ENCODE peak calls at places on chromosome 16, in six cellular contexts. W, D, C, V, P and O are unnamed samples.

GRCh38 chr16:11742041-11742535 is 569 bp downstream of the TXNDC11 start:
- DNase-seq in V (peak; percentile 57), C (peak; percentile 15), P (peak; percentile 50), D (no peak), W (no peak), O (no peak)

GRCh38 chr16:30893082-30893743 is 664 bp downstream of the BCL7C start:
- DNase-seq in C (no peak), V (no peak), P (no peak), D (no peak), W (no peak), O (no peak)

GRCh38 chr16:26605872-26606271 is 460.9 kb upstream of the C16orf82 start:
- DNase-seq in D (no peak), P (no peak), W (no peak), V (no peak), C (no peak), O (no peak)

GRCh38 chr16:73019456-73020362 is 28.2 kb downstream of the ZFHX3 start:
- DNase-seq in C (peak; percentile 90), D (peak; percentile 97), P (peak; percentile 56), W (peak; percentile 49), V (no peak), O (peak; percentile 82)

GRCh38 chr16:31138621-31139578 is 3.4 kb upstream of the PRSS8 start:
- DNase-seq in P (peak; percentile 71), V (peak; percentile 89), D (peak; percentile 43), C (peak; percentile 77), W (no peak), O (peak; percentile 4)

GRCh38 chr16:27475561-27475960 is 73.6 kb downstream of the IL21R start:
- DNase-seq in D (peak; percentile 89), V (no peak), C (peak; percentile 95), P (no peak), W (peak; percentile 66), O (peak; percentile 57)

GRCh38 chr16:75052481-75053211 is 53.8 kb downstream of the ZNRF1 start:
- DNase-seq in C (no peak), W (no peak), P (no peak), D (no peak), V (peak; percentile 72), O (no peak)

GRCh38 chr16:24138024-24138423 is 118.1 kb upstream of the CACNG3 start:
- DNase-seq in V (peak; percentile 84), D (no peak), P (no peak), W (no peak), C (no peak), O (no peak)

GRCh38 chr16:71358464-71359031 is at the start of gene CALB2:
- DNase-seq in W (no peak), V (peak; percentile 68), P (peak; percentile 62), C (peak; percentile 28), D (peak; percentile 24), O (no peak)

GRCh38 chr16:50671644-50672260 is 9.4 kb downstream of the SNX20 start:
- DNase-seq in C (no peak), P (no peak), V (peak; percentile 62), W (no peak), D (peak; percentile 47), O (no peak)

GRCh38 chr16:85168732-85169256 is 56.5 kb upstream of the CIBAR2 start:
- DNase-seq in W (no peak), D (no peak), V (peak; percentile 61), C (peak; percentile 63), P (peak; percentile 82), O (no peak)

GRCh38 chr16:49354991-49355390 is 18.6 kb upstream of the C16orf78 start:
- DNase-seq in C (no peak), V (no peak), P (no peak), W (no peak), D (no peak), O (no peak)

GRCh38 chr16:80250376-80250775 is 290.4 kb upstream of the DYNLRB2 start:
- DNase-seq in C (no peak), W (no peak), V (peak; percentile 10), D (no peak), P (no peak), O (no peak)

GRCh38 chr16:70441406-70441990 is 2.6 kb upstream of the ST3GAL2 start:
- DNase-seq in W (no peak), V (no peak), C (no peak), D (no peak), P (no peak), O (no peak)

GRCh38 chr16:81900014-81900413 is 111.3 kb downstream of the SDR42E1 start:
- DNase-seq in V (no peak), C (no peak), W (no peak), D (no peak), P (no peak), O (no peak)
- H3K4me3 ChIP-seq in V (no peak overlapping the region), C (no peak overlapping the region), W (no peak overlapping the region), D (no peak overlapping the region), P (no peak overlapping the region), O (no peak overlapping the region)

DNA sequence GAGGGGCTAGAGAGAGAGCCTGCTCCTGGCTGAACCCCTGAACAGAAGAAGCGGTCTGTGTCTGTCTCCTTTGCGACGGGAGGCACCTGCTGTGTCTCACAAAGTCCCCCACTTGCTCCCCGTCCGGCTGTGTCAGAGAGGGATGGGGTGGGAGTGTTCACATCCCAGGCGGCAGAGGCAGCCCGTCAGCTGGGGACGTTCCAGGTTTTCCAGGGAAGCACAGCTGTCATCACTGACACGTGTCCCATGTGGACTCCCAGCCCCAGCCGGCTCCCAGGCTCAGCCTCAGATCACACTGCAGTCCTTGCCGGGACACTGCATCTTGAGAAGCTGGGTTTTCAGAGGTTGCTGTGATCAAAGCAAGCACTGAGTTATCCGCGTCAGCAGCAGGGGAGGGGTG is 1.6 kb downstream of the TELO2 start:
- DNase-seq in P (peak; percentile 79), C (no peak), V (no peak), W (no peak), D (no peak), O (no peak)
- H3K4me3 ChIP-seq in P (peak overlapping the region; percentile 61), C (no peak overlapping the region), V (no peak overlapping the region), W (peak overlapping the region; percentile 75), D (no peak overlapping the region), O (no peak overlapping the region)

GRCh38 chr16:14249291-14250032 is 178.3 kb downstream of the MRTFB start:
- DNase-seq in V (peak; percentile 42), D (peak; percentile 43), P (no peak), W (no peak), C (peak; percentile 20), O (no peak)
- H3K4me3 ChIP-seq in V (no peak overlapping the region), D (no peak overlapping the region), P (no peak overlapping the region), W (no peak overlapping the region), C (no peak overlapping the region), O (no peak overlapping the region)

DNA sequence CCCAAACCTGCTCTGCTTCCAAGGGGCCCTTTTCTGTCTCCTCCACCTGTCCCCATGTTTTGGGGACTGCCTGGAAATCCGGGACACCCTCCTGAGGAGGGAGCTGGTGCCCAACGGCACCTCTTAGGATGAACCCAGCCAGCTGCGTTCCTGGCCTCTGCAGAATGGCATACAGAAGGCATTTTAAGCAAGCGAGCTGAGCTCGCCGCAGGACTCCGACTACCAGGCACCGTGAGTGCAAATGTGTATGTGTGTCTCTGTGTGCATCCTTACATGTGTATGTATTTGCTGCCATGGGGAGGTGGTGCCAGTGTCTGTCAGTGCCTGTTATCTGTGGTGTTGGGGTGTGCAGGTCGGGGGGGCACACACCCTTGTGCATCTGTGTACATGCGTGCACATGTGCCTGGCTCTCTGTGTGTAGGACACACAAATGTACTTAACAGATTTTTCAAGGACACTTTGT is 39.2 kb downstream of the ABAT start:
- DNase-seq in P (no peak), V (no peak), C (no peak), D (no peak), W (no peak), O (no peak)
- H3K4me3 ChIP-seq in P (no peak overlapping the region), V (no peak overlapping the region), C (no peak overlapping the region), D (no peak overlapping the region), W (no peak overlapping the region), O (no peak overlapping the region)